ENCODE peak calls at places on chromosomes 12 and 14, in six cellular contexts. One of them, this sample, is unnamed.

GRCh38 chr14:95386536-95386935 is 66.8 kb upstream of the CLMN start:
- DNase-seq in stimulated activated CD4-positive, alpha-beta T cell treated with anti-CD3 and anti-CD28 coated beads, Interleukin-12 subunit alpha, Interleukin-12 subunit beta, amount 100 ng/mL, for 24 hours: no peak
- DNase-seq in PC-3: no peak
- DNase-seq in tibial nerve: no peak
- DNase-seq in T-helper 9 cell: no peak
- DNase-seq in T-cell: no peak
- DNase-seq in this sample: no peak

GRCh38 chr14:57136669-57137068 is 132.0 kb downstream of the EXOC5 start:
- DNase-seq in stimulated activated CD4-positive, alpha-beta T cell treated with anti-CD3 and anti-CD28 coated beads, Interleukin-12 subunit alpha, Interleukin-12 subunit beta, amount 100 ng/mL, for 24 hours: no peak
- DNase-seq in PC-3: no peak
- DNase-seq in tibial nerve: no peak
- DNase-seq in T-helper 9 cell: no peak
- DNase-seq in T-cell: no peak
- DNase-seq in this sample: no peak

GRCh38 chr14:76828339-76829015 is 2.3 kb downstream of the LRRC74A start:
- DNase-seq in stimulated activated CD4-positive, alpha-beta T cell treated with anti-CD3 and anti-CD28 coated beads, Interleukin-12 subunit alpha, Interleukin-12 subunit beta, amount 100 ng/mL, for 24 hours: no peak
- DNase-seq in PC-3: no peak
- DNase-seq in tibial nerve: no peak
- DNase-seq in T-helper 9 cell: no peak
- DNase-seq in T-cell: no peak
- DNase-seq in this sample: no peak

GRCh38 chr14:90056821-90057220 is 5.0 kb upstream of the KCNK13 start:
- DNase-seq in stimulated activated CD4-positive, alpha-beta T cell treated with anti-CD3 and anti-CD28 coated beads, Interleukin-12 subunit alpha, Interleukin-12 subunit beta, amount 100 ng/mL, for 24 hours: no peak
- DNase-seq in PC-3: no peak
- DNase-seq in tibial nerve: no peak
- DNase-seq in T-helper 9 cell: no peak
- DNase-seq in T-cell: no peak
- DNase-seq in this sample: no peak

GRCh38 chr14:99597911-99598600 is 6.0 kb downstream of the CCDC85C start:
- DNase-seq in stimulated activated CD4-positive, alpha-beta T cell treated with anti-CD3 and anti-CD28 coated beads, Interleukin-12 subunit alpha, Interleukin-12 subunit beta, amount 100 ng/mL, for 24 hours: no peak
- DNase-seq in PC-3: no peak
- DNase-seq in tibial nerve: no peak
- DNase-seq in T-helper 9 cell: no peak
- DNase-seq in T-cell: no peak
- DNase-seq in this sample: no peak

GRCh38 chr12:26704684-26705475 is 128.1 kb downstream of the ITPR2 start:
- DNase-seq in stimulated activated CD4-positive, alpha-beta T cell treated with anti-CD3 and anti-CD28 coated beads, Interleukin-12 subunit alpha, Interleukin-12 subunit beta, amount 100 ng/mL, for 24 hours: no peak
- DNase-seq in PC-3: peak; percentile 28
- DNase-seq in tibial nerve: no peak
- DNase-seq in T-helper 9 cell: no peak
- DNase-seq in T-cell: no peak
- DNase-seq in this sample: no peak

GRCh38 chr14:96978525-96979272 is 181.5 kb downstream of the VRK1 start:
- DNase-seq in stimulated activated CD4-positive, alpha-beta T cell treated with anti-CD3 and anti-CD28 coated beads, Interleukin-12 subunit alpha, Interleukin-12 subunit beta, amount 100 ng/mL, for 24 hours: no peak
- DNase-seq in PC-3: no peak
- DNase-seq in tibial nerve: no peak
- DNase-seq in T-helper 9 cell: no peak
- DNase-seq in T-cell: no peak
- DNase-seq in this sample: no peak

GRCh38 chr12:110689002-110689600 is at the start of gene HVCN1:
- DNase-seq in stimulated activated CD4-positive, alpha-beta T cell treated with anti-CD3 and anti-CD28 coated beads, Interleukin-12 subunit alpha, Interleukin-12 subunit beta, amount 100 ng/mL, for 24 hours: peak; percentile 16
- DNase-seq in PC-3: no peak
- DNase-seq in tibial nerve: peak; percentile 35
- DNase-seq in T-helper 9 cell: peak; percentile 32
- DNase-seq in T-cell: peak; percentile 19
- DNase-seq in this sample: peak; percentile 39

GRCh38 chr12:71639341-71639760 is 24.3 kb downstream of the ZFC3H1 start:
- DNase-seq in stimulated activated CD4-positive, alpha-beta T cell treated with anti-CD3 and anti-CD28 coated beads, Interleukin-12 subunit alpha, Interleukin-12 subunit beta, amount 100 ng/mL, for 24 hours: no peak
- DNase-seq in PC-3: peak; percentile 22
- DNase-seq in tibial nerve: no peak
- DNase-seq in T-helper 9 cell: no peak
- DNase-seq in T-cell: no peak
- DNase-seq in this sample: no peak

GRCh38 chr12:131500564-131500963 is 210.3 kb upstream of the SFSWAP start:
- DNase-seq in stimulated activated CD4-positive, alpha-beta T cell treated with anti-CD3 and anti-CD28 coated beads, Interleukin-12 subunit alpha, Interleukin-12 subunit beta, amount 100 ng/mL, for 24 hours: no peak
- DNase-seq in PC-3: no peak
- DNase-seq in tibial nerve: no peak
- DNase-seq in T-helper 9 cell: no peak
- DNase-seq in T-cell: no peak
- DNase-seq in this sample: no peak

GRCh38 chr12:127745466-127746220 is 521.3 kb upstream of the TMEM132C start:
- DNase-seq in stimulated activated CD4-positive, alpha-beta T cell treated with anti-CD3 and anti-CD28 coated beads, Interleukin-12 subunit alpha, Interleukin-12 subunit beta, amount 100 ng/mL, for 24 hours: no peak
- DNase-seq in PC-3: no peak
- DNase-seq in tibial nerve: no peak
- DNase-seq in T-helper 9 cell: no peak
- DNase-seq in T-cell: no peak
- DNase-seq in this sample: no peak

GRCh38 chr12:3795096-3795799 is 42.3 kb upstream of the CRACR2A start:
- DNase-seq in stimulated activated CD4-positive, alpha-beta T cell treated with anti-CD3 and anti-CD28 coated beads, Interleukin-12 subunit alpha, Interleukin-12 subunit beta, amount 100 ng/mL, for 24 hours: no peak
- DNase-seq in PC-3: no peak
- DNase-seq in tibial nerve: no peak
- DNase-seq in T-helper 9 cell: no peak
- DNase-seq in T-cell: no peak
- DNase-seq in this sample: no peak

GRCh38 chr14:105844047-105844630 is 317.8 kb downstream of the TMEM121 start:
- DNase-seq in stimulated activated CD4-positive, alpha-beta T cell treated with anti-CD3 and anti-CD28 coated beads, Interleukin-12 subunit alpha, Interleukin-12 subunit beta, amount 100 ng/mL, for 24 hours: no peak
- DNase-seq in PC-3: no peak
- DNase-seq in tibial nerve: no peak
- DNase-seq in T-helper 9 cell: no peak
- DNase-seq in T-cell: no peak
- DNase-seq in this sample: no peak